ENCODE peak calls at places on chromosomes 4 and X, in six cellular contexts. O is epithelial cell of proximal tubule, B is astrocyte of the spinal cord, N is activated T-cell treated with anti-CD3 and anti-CD28 coated beads for 24 hours, Y is heart left ventricle, R is Ammon's horn. W is an unnamed sample.
A peak's percentile ranks its signal among the peaks of the same experiment; 100 is the strongest.

GRCh38 chrX:119512145-119512800 is 44.0 kb downstream of the SLC25A5 start:
- DNase-seq in O (no peak), B (peak; percentile 60), N (no peak), Y (peak; percentile 46), R (peak; percentile 67), W (peak; percentile 5)

GRCh38 chr4:157014621-157015591 is 43.3 kb upstream of the PDGFC start:
- DNase-seq in O (peak; percentile 26), B (peak; percentile 92), N (no peak), Y (no peak), R (no peak), W (no peak)

GRCh38 chr4:71322425-71322824 is 16.4 kb upstream of the SLC4A4 start:
- DNase-seq in O (no peak), B (no peak), N (no peak), Y (no peak), R (no peak), W (no peak)

GRCh38 chrX:41022579-41022978 is 62.7 kb upstream of the USP9X start:
- DNase-seq in O (no peak), B (no peak), N (no peak), Y (no peak), R (no peak), W (no peak)

GRCh38 chr4:39716356-39716755 is 18.4 kb downstream of the UBE2K start:
- DNase-seq in O (no peak), B (no peak), N (no peak), Y (no peak), R (no peak), W (no peak)

GRCh38 chr4:85543832-85544231 is 68.9 kb downstream of the ARHGAP24 start:
- DNase-seq in O (no peak), B (peak; percentile 52), N (no peak), Y (no peak), R (no peak), W (no peak)

GRCh38 chr4:102612824-102613366 is 111.7 kb downstream of the NFKB1 start:
- DNase-seq in O (no peak), B (no peak), N (no peak), Y (no peak), R (no peak), W (no peak)

GRCh38 chr4:67721770-67722597 is 21.0 kb upstream of the UBA6 start:
- DNase-seq in O (no peak), B (peak; percentile 44), N (no peak), Y (no peak), R (no peak), W (no peak)

GRCh38 chr4:7539659-7540058 is 104.9 kb upstream of the PSAPL1 start:
- DNase-seq in O (no peak), B (no peak), N (peak; percentile 4), Y (no peak), R (no peak), W (peak; percentile 23)

GRCh38 chrX:42807393-42807792 is 29.4 kb upstream of the PPP1R2C start:
- DNase-seq in O (no peak), B (no peak), N (no peak), Y (no peak), R (no peak), W (no peak)

GRCh38 chr4:76589402-76589801 is 154.4 kb downstream of the SHROOM3 start:
- DNase-seq in O (no peak), B (peak; percentile 69), N (no peak), Y (no peak), R (no peak), W (no peak)

GRCh38 chr4:142353149-142353738 is 492.9 kb downstream of the INPP4B start:
- DNase-seq in O (peak; percentile 27), B (peak; percentile 82), N (no peak), Y (peak; percentile 15), R (peak; percentile 59), W (no peak)

GRCh38 chr4:13907255-13907751 is 279.8 kb upstream of the BOD1L1 start:
- DNase-seq in O (peak; percentile 99), B (peak; percentile 98), N (no peak), Y (no peak), R (no peak), W (no peak)

GRCh38 chr4:102180080-102180479 is 165.2 kb downstream of the SLC39A8 start:
- DNase-seq in O (no peak), B (no peak), N (no peak), Y (no peak), R (no peak), W (no peak)

GRCh38 chrX:153519569-153520285 is 2.3 kb downstream of the ATP2B3 start:
- DNase-seq in O (no peak), B (no peak), N (no peak), Y (no peak), R (no peak), W (no peak)

GRCh38 chrX:42119076-42119475 is 195.7 kb upstream of the CASK start:
- DNase-seq in O (peak; percentile 66), B (peak; percentile 67), N (no peak), Y (no peak), R (no peak), W (no peak)

GRCh38 chr4:16897991-16898827 is at the start of gene LDB2:
- DNase-seq in O (peak; percentile 23), B (peak; percentile 85), N (no peak), Y (peak; percentile 78), R (peak; percentile 82), W (no peak)

GRCh38 chr4:37889849-37890500 is 909 bp upstream of the TBC1D1 start:
- DNase-seq in O (no peak), B (no peak), N (no peak), Y (peak; percentile 60), R (peak; percentile 65), W (no peak)

GRCh38 chrX:38156838-38157237 is 63.8 kb downstream of the SRPX start:
- DNase-seq in O (no peak), B (no peak), N (no peak), Y (no peak), R (no peak), W (no peak)

GRCh38 chrX:100410901-100411801 is 1.1 kb upstream of the PCDH19 start:
- DNase-seq in O (no peak), B (no peak), N (no peak), Y (no peak), R (no peak), W (no peak)

GRCh38 chr4:102787096-102787867 is 26.5 kb upstream of the MANBA start:
- DNase-seq in O (no peak), B (peak; percentile 53), N (no peak), Y (no peak), R (no peak), W (no peak)

GRCh38 chr4:84378983-84379382 is 120.1 kb downstream of the NKX6-1 start:
- DNase-seq in O (no peak), B (no peak), N (no peak), Y (no peak), R (no peak), W (no peak)

GRCh38 chr4:43816107-43816506 is 632.5 kb downstream of the KCTD8 start:
- DNase-seq in O (no peak), B (peak; percentile 16), N (no peak), Y (no peak), R (no peak), W (no peak)

GRCh38 chr4:185797596-185797995 is 14.4 kb downstream of the SORBS2 start:
- DNase-seq in O (no peak), B (no peak), N (no peak), Y (no peak), R (no peak), W (no peak)